ENCODE peak calls at places on chromosomes 2 and 18, in nine cellular contexts. One of them, this sample, is unnamed.
A peak's percentile ranks its signal among the peaks of the same experiment; 100 is the strongest.

GRCh38 chr2:218032336-218033171 is 29.8 kb upstream of the TNS1 start:
- DNase-seq in astrocyte: no peak
- DNase-seq in upper lobe of right lung: no peak
- DNase-seq in neural progenitor cell: peak; percentile 1
- DNase-seq in heart left ventricle: peak; percentile 26
- DNase-seq in sigmoid colon: no peak
- DNase-seq in uterus: no peak
- DNase-seq in esophagus squamous epithelium: no peak
- DNase-seq in spleen: no peak
- DNase-seq in this sample: no peak

GRCh38 chr18:72530622-72531021 is 13.5 kb downstream of the CBLN2 start:
- DNase-seq in heart left ventricle: no peak
- DNase-seq in upper lobe of right lung: no peak
- DNase-seq in astrocyte: no peak
- DNase-seq in spleen: no peak
- DNase-seq in sigmoid colon: no peak
- DNase-seq in uterus: no peak
- DNase-seq in neural progenitor cell: peak; percentile 7
- DNase-seq in esophagus squamous epithelium: no peak
- DNase-seq in this sample: no peak

GRCh38 chr2:67259581-67260347 is 137.4 kb upstream of the ETAA1 start:
- DNase-seq in heart left ventricle: peak; percentile 43
- DNase-seq in sigmoid colon: peak; percentile 94
- DNase-seq in upper lobe of right lung: no peak
- DNase-seq in uterus: peak; percentile 74
- DNase-seq in neural progenitor cell: no peak
- DNase-seq in esophagus squamous epithelium: no peak
- DNase-seq in astrocyte: peak; percentile 97
- DNase-seq in spleen: no peak
- DNase-seq in this sample: peak; percentile 64

GRCh38 chr18:35049111-35050003 is 8.1 kb downstream of the MAPRE2 start:
- DNase-seq in heart left ventricle: no peak
- DNase-seq in spleen: no peak
- DNase-seq in uterus: no peak
- DNase-seq in esophagus squamous epithelium: no peak
- DNase-seq in upper lobe of right lung: no peak
- DNase-seq in neural progenitor cell: no peak
- DNase-seq in sigmoid colon: no peak
- DNase-seq in astrocyte: no peak
- DNase-seq in this sample: no peak

GRCh38 chr2:218367415-218368149 is 10.9 kb downstream of the CATIP start:
- DNase-seq in uterus: peak; percentile 87
- DNase-seq in esophagus squamous epithelium: peak; percentile 46
- DNase-seq in spleen: peak; percentile 98
- DNase-seq in sigmoid colon: peak; percentile 94
- DNase-seq in heart left ventricle: peak; percentile 96
- DNase-seq in neural progenitor cell: peak; percentile 92
- DNase-seq in upper lobe of right lung: peak; percentile 98
- DNase-seq in astrocyte: peak; percentile 58
- DNase-seq in this sample: peak; percentile 94

GRCh38 chr2:207867075-207867474 is 97.4 kb upstream of the FZD5 start:
- DNase-seq in astrocyte: peak; percentile 65
- DNase-seq in spleen: no peak
- DNase-seq in uterus: no peak
- DNase-seq in heart left ventricle: no peak
- DNase-seq in sigmoid colon: no peak
- DNase-seq in upper lobe of right lung: no peak
- DNase-seq in neural progenitor cell: no peak
- DNase-seq in esophagus squamous epithelium: no peak
- DNase-seq in this sample: no peak

GRCh38 chr2:201779996-201780673 is 598 bp downstream of the ALS2 start:
- DNase-seq in upper lobe of right lung: no peak
- DNase-seq in uterus: no peak
- DNase-seq in heart left ventricle: no peak
- DNase-seq in sigmoid colon: no peak
- DNase-seq in esophagus squamous epithelium: no peak
- DNase-seq in neural progenitor cell: no peak
- DNase-seq in astrocyte: no peak
- DNase-seq in spleen: no peak
- DNase-seq in this sample: no peak

GRCh38 chr2:218444692-218445357 is 25.9 kb downstream of the VIL1 start:
- DNase-seq in spleen: no peak
- DNase-seq in upper lobe of right lung: peak; percentile 30
- DNase-seq in neural progenitor cell: no peak
- DNase-seq in uterus: no peak
- DNase-seq in astrocyte: no peak
- DNase-seq in esophagus squamous epithelium: no peak
- DNase-seq in sigmoid colon: no peak
- DNase-seq in heart left ventricle: no peak
- DNase-seq in this sample: no peak

DNA sequence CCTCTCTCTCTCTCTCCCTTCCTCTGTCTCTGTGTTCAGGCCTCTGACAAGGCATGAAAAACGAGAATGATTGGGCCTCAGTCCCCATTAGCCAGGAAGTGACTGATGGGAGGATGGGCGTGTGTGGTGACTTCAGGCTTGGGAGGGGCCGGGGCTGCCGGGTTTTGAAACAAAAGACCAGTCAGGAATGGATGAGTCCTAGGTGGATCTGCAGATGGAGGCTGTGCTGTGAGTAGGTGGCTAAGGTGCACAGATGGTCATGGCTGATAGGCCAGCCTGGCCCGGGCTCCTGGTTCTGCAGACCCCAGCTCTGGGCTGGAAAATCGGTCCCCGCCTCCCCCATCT is 93.4 kb downstream of the CMPK2 start:
- DNase-seq in uterus: no peak
- DNase-seq in esophagus squamous epithelium: no peak
- DNase-seq in sigmoid colon: no peak
- DNase-seq in astrocyte: peak; percentile 63
- DNase-seq in upper lobe of right lung: no peak
- DNase-seq in heart left ventricle: no peak
- DNase-seq in neural progenitor cell: peak; percentile 47
- DNase-seq in spleen: no peak
- DNase-seq in this sample: no peak
- H3K4me3 ChIP-seq in uterus: no peak overlapping the region
- H3K4me3 ChIP-seq in esophagus squamous epithelium: no peak overlapping the region
- H3K4me3 ChIP-seq in sigmoid colon: no peak overlapping the region
- H3K4me3 ChIP-seq in astrocyte: peak overlapping the region; percentile 48
- H3K4me3 ChIP-seq in upper lobe of right lung: no peak overlapping the region
- H3K4me3 ChIP-seq in heart left ventricle: no peak overlapping the region
- H3K4me3 ChIP-seq in neural progenitor cell: no peak overlapping the region
- H3K4me3 ChIP-seq in spleen: no peak overlapping the region
- H3K4me3 ChIP-seq in this sample: no peak overlapping the region

GRCh38 chr2:238972146-238972445 is 124.2 kb downstream of the TWIST2 start:
- DNase-seq in upper lobe of right lung: no peak
- DNase-seq in heart left ventricle: no peak
- DNase-seq in neural progenitor cell: no peak
- DNase-seq in spleen: no peak
- DNase-seq in sigmoid colon: no peak
- DNase-seq in esophagus squamous epithelium: no peak
- DNase-seq in astrocyte: no peak
- DNase-seq in uterus: no peak
- DNase-seq in this sample: no peak

GRCh38 chr2:238974061-238974460 is 126.2 kb downstream of the TWIST2 start:
- DNase-seq in uterus: no peak
- DNase-seq in neural progenitor cell: no peak
- DNase-seq in esophagus squamous epithelium: no peak
- DNase-seq in sigmoid colon: no peak
- DNase-seq in upper lobe of right lung: no peak
- DNase-seq in heart left ventricle: no peak
- DNase-seq in astrocyte: peak; percentile 64
- DNase-seq in spleen: no peak
- DNase-seq in this sample: no peak

GRCh38 chr2:238973038-238973772 is 125.3 kb downstream of the TWIST2 start:
- DNase-seq in spleen: no peak
- DNase-seq in astrocyte: peak; percentile 66
- DNase-seq in heart left ventricle: no peak
- DNase-seq in neural progenitor cell: no peak
- DNase-seq in esophagus squamous epithelium: no peak
- DNase-seq in uterus: peak; percentile 27
- DNase-seq in sigmoid colon: no peak
- DNase-seq in upper lobe of right lung: no peak
- DNase-seq in this sample: no peak

GRCh38 chr2:238975408-238975807 is 127.5 kb downstream of the TWIST2 start:
- DNase-seq in spleen: no peak
- DNase-seq in sigmoid colon: no peak
- DNase-seq in esophagus squamous epithelium: no peak
- DNase-seq in upper lobe of right lung: no peak
- DNase-seq in uterus: no peak
- DNase-seq in neural progenitor cell: no peak
- DNase-seq in astrocyte: no peak
- DNase-seq in heart left ventricle: no peak
- DNase-seq in this sample: no peak

GRCh38 chr2:238974510-238975166 is 126.8 kb downstream of the TWIST2 start:
- DNase-seq in heart left ventricle: no peak
- DNase-seq in astrocyte: peak; percentile 91
- DNase-seq in neural progenitor cell: peak; percentile 30
- DNase-seq in spleen: no peak
- DNase-seq in sigmoid colon: peak; percentile 77
- DNase-seq in uterus: peak; percentile 59
- DNase-seq in upper lobe of right lung: no peak
- DNase-seq in esophagus squamous epithelium: no peak
- DNase-seq in this sample: no peak
- H3K27ac ChIP-seq in heart left ventricle: no peak overlapping the region
- H3K27ac ChIP-seq in astrocyte: peak overlapping the region; percentile 64
- H3K27ac ChIP-seq in neural progenitor cell: no peak overlapping the region
- H3K27ac ChIP-seq in spleen: no peak overlapping the region
- H3K27ac ChIP-seq in sigmoid colon: peak overlapping the region; percentile 71
- H3K27ac ChIP-seq in uterus: peak overlapping the region; percentile 63
- H3K27ac ChIP-seq in upper lobe of right lung: no peak overlapping the region
- H3K27ac ChIP-seq in esophagus squamous epithelium: peak overlapping the region; percentile 76
- H3K27ac ChIP-seq in this sample: no peak overlapping the region

GRCh38 chr2:172655838-172656573 is 79.6 kb upstream of the RAPGEF4 start:
- DNase-seq in neural progenitor cell: no peak
- DNase-seq in astrocyte: no peak
- DNase-seq in uterus: no peak
- DNase-seq in heart left ventricle: no peak
- DNase-seq in upper lobe of right lung: no peak
- DNase-seq in esophagus squamous epithelium: no peak
- DNase-seq in spleen: no peak
- DNase-seq in sigmoid colon: no peak
- DNase-seq in this sample: no peak

GRCh38 chr2:172655091-172655837 is 80.4 kb upstream of the RAPGEF4 start:
- DNase-seq in astrocyte: peak; percentile 94
- DNase-seq in neural progenitor cell: no peak
- DNase-seq in sigmoid colon: no peak
- DNase-seq in esophagus squamous epithelium: no peak
- DNase-seq in uterus: no peak
- DNase-seq in heart left ventricle: no peak
- DNase-seq in upper lobe of right lung: no peak
- DNase-seq in spleen: no peak
- DNase-seq in this sample: no peak

GRCh38 chr2:172662099-172662498 is 73.5 kb upstream of the RAPGEF4 start:
- DNase-seq in heart left ventricle: no peak
- DNase-seq in spleen: no peak
- DNase-seq in esophagus squamous epithelium: no peak
- DNase-seq in neural progenitor cell: no peak
- DNase-seq in uterus: no peak
- DNase-seq in upper lobe of right lung: no peak
- DNase-seq in astrocyte: no peak
- DNase-seq in sigmoid colon: no peak
- DNase-seq in this sample: no peak

GRCh38 chr2:172664766-172665165 is 70.9 kb upstream of the RAPGEF4 start:
- DNase-seq in astrocyte: no peak
- DNase-seq in uterus: no peak
- DNase-seq in spleen: no peak
- DNase-seq in heart left ventricle: no peak
- DNase-seq in upper lobe of right lung: no peak
- DNase-seq in esophagus squamous epithelium: no peak
- DNase-seq in sigmoid colon: no peak
- DNase-seq in neural progenitor cell: no peak
- DNase-seq in this sample: no peak

DNA sequence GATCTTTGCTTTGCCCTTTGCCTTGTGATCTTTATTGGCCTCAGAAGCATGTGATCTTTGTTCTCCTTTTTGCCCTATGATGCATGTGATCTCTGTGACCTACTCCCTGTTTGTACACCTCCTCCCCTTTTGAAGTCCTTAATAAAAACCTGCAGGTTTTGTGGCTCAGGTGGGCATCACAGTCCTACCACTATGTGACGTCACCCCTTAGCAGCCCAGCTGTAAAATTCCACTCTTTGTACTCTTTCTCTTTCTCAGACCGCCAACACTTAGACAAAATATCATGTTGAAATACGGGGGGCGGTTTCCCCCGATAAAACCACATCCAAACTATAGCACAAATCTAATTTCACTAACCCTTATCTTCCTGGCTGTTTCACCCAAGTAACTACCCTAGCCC is 76.7 kb upstream of the RAPGEF4 start:
- DNase-seq in astrocyte: no peak
- DNase-seq in esophagus squamous epithelium: no peak
- DNase-seq in sigmoid colon: no peak
- DNase-seq in upper lobe of right lung: no peak
- DNase-seq in heart left ventricle: no peak
- DNase-seq in neural progenitor cell: no peak
- DNase-seq in spleen: no peak
- DNase-seq in uterus: no peak
- DNase-seq in this sample: no peak
- TF ChIP-seq CTCF in astrocyte: no peak
- TF ChIP-seq CTCF in esophagus squamous epithelium: no peak
- TF ChIP-seq CTCF in sigmoid colon: no peak
- TF ChIP-seq CTCF in upper lobe of right lung: no peak
- TF ChIP-seq CTCF in heart left ventricle: no peak
- TF ChIP-seq CTCF in neural progenitor cell: no peak
- TF ChIP-seq CTCF in spleen: no peak
- TF ChIP-seq CTCF in uterus: no peak
- TF ChIP-seq CTCF in this sample: no peak

GRCh38 chr18:62788111-62788510 is 72.8 kb downstream of the PHLPP1 start:
- DNase-seq in neural progenitor cell: peak; percentile 35
- DNase-seq in upper lobe of right lung: no peak
- DNase-seq in heart left ventricle: no peak
- DNase-seq in sigmoid colon: no peak
- DNase-seq in esophagus squamous epithelium: no peak
- DNase-seq in astrocyte: no peak
- DNase-seq in uterus: no peak
- DNase-seq in spleen: no peak
- DNase-seq in this sample: no peak
- H3K4me3 ChIP-seq in neural progenitor cell: no peak overlapping the region
- H3K4me3 ChIP-seq in upper lobe of right lung: no peak overlapping the region
- H3K4me3 ChIP-seq in heart left ventricle: no peak overlapping the region
- H3K4me3 ChIP-seq in sigmoid colon: no peak overlapping the region
- H3K4me3 ChIP-seq in esophagus squamous epithelium: no peak overlapping the region
- H3K4me3 ChIP-seq in astrocyte: no peak overlapping the region
- H3K4me3 ChIP-seq in uterus: no peak overlapping the region
- H3K4me3 ChIP-seq in spleen: no peak overlapping the region
- H3K4me3 ChIP-seq in this sample: no peak overlapping the region

GRCh38 chr2:120898496-120898895 is 162.8 kb downstream of the GLI2 start:
- DNase-seq in astrocyte: no peak
- DNase-seq in heart left ventricle: no peak
- DNase-seq in uterus: no peak
- DNase-seq in esophagus squamous epithelium: no peak
- DNase-seq in neural progenitor cell: no peak
- DNase-seq in spleen: no peak
- DNase-seq in upper lobe of right lung: no peak
- DNase-seq in sigmoid colon: no peak
- DNase-seq in this sample: no peak
- H3K27ac ChIP-seq in astrocyte: no peak overlapping the region
- H3K27ac ChIP-seq in heart left ventricle: no peak overlapping the region
- H3K27ac ChIP-seq in uterus: no peak overlapping the region
- H3K27ac ChIP-seq in esophagus squamous epithelium: no peak overlapping the region
- H3K27ac ChIP-seq in neural progenitor cell: peak overlapping the region; percentile 86
- H3K27ac ChIP-seq in spleen: no peak overlapping the region
- H3K27ac ChIP-seq in upper lobe of right lung: no peak overlapping the region
- H3K27ac ChIP-seq in sigmoid colon: no peak overlapping the region
- H3K27ac ChIP-seq in this sample: no peak overlapping the region

This sample was measured in ascending aorta.